ENCODE peak calls at places on chromosomes 6 and 20, in five cellular contexts. One of them, this sample, is unnamed.

GRCh38 chr6:10577112-10577511 is 56.0 kb downstream of the GCNT2 start:
- DNase-seq in trophoblast cell: no peak
- DNase-seq in IMR-90: no peak
- DNase-seq in neuronal stem cell: no peak
- DNase-seq in mesendoderm: peak; percentile 63
- DNase-seq in this sample: no peak

GRCh38 chr20:56995635-56996075 is 270.8 kb downstream of the BMP7 start:
- DNase-seq in trophoblast cell: peak; percentile 68
- DNase-seq in IMR-90: no peak
- DNase-seq in neuronal stem cell: peak; percentile 41
- DNase-seq in mesendoderm: peak; percentile 67
- DNase-seq in this sample: peak; percentile 79

GRCh38 chr6:80226156-80226555 is 119.7 kb downstream of the BCKDHB start:
- DNase-seq in trophoblast cell: no peak
- DNase-seq in IMR-90: no peak
- DNase-seq in neuronal stem cell: no peak
- DNase-seq in mesendoderm: no peak
- DNase-seq in this sample: no peak

GRCh38 chr20:63695419-63696310 is 787 bp upstream of the TNFRSF6B start:
- DNase-seq in trophoblast cell: no peak
- DNase-seq in IMR-90: no peak
- DNase-seq in neuronal stem cell: no peak
- DNase-seq in mesendoderm: no peak
- DNase-seq in this sample: no peak

GRCh38 chr20:60035-60918 is 27.2 kb upstream of the DEFB125 start:
- DNase-seq in trophoblast cell: no peak
- DNase-seq in IMR-90: no peak
- DNase-seq in neuronal stem cell: no peak
- DNase-seq in mesendoderm: no peak
- DNase-seq in this sample: no peak

GRCh38 chr6:168968228-168968627 is 285.4 kb downstream of the THBS2 start:
- DNase-seq in trophoblast cell: peak; percentile 90
- DNase-seq in IMR-90: peak; percentile 53
- DNase-seq in neuronal stem cell: no peak
- DNase-seq in mesendoderm: peak; percentile 81
- DNase-seq in this sample: no peak

GRCh38 chr6:71733970-71734899 is 152.1 kb upstream of the RIMS1 start:
- DNase-seq in trophoblast cell: no peak
- DNase-seq in IMR-90: peak; percentile 4
- DNase-seq in neuronal stem cell: no peak
- DNase-seq in mesendoderm: no peak
- DNase-seq in this sample: no peak

GRCh38 chr6:71345505-71345904 is 56.9 kb downstream of the OGFRL1 start:
- DNase-seq in trophoblast cell: no peak
- DNase-seq in IMR-90: no peak
- DNase-seq in neuronal stem cell: no peak
- DNase-seq in mesendoderm: no peak
- DNase-seq in this sample: no peak

GRCh38 chr6:38283734-38284362 is 355.9 kb downstream of the BTBD9 start:
- DNase-seq in trophoblast cell: no peak
- DNase-seq in IMR-90: peak; percentile 60
- DNase-seq in neuronal stem cell: no peak
- DNase-seq in mesendoderm: no peak
- DNase-seq in this sample: no peak

GRCh38 chr20:24682496-24683090 is 213.2 kb downstream of the SYNDIG1 start:
- DNase-seq in trophoblast cell: no peak
- DNase-seq in IMR-90: no peak
- DNase-seq in neuronal stem cell: no peak
- DNase-seq in mesendoderm: no peak
- DNase-seq in this sample: no peak

GRCh38 chr6:83188501-83188900 is 4.6 kb downstream of the PGM3 start:
- DNase-seq in trophoblast cell: no peak
- DNase-seq in IMR-90: no peak
- DNase-seq in neuronal stem cell: no peak
- DNase-seq in mesendoderm: peak; percentile 61
- DNase-seq in this sample: no peak

GRCh38 chr6:38099211-38099610 is 279.7 kb downstream of the ZFAND3 start:
- DNase-seq in trophoblast cell: no peak
- DNase-seq in IMR-90: no peak
- DNase-seq in neuronal stem cell: no peak
- DNase-seq in mesendoderm: no peak
- DNase-seq in this sample: no peak

GRCh38 chr6:46925563-46926253 is 4.0 kb upstream of the ADGRF5 start:
- DNase-seq in trophoblast cell: peak; percentile 94
- DNase-seq in IMR-90: peak; percentile 35
- DNase-seq in neuronal stem cell: no peak
- DNase-seq in mesendoderm: no peak
- DNase-seq in this sample: no peak

GRCh38 chr20:45905505-45906079 is 6.4 kb downstream of the PLTP start:
- DNase-seq in trophoblast cell: peak; percentile 91
- DNase-seq in IMR-90: peak; percentile 90
- DNase-seq in neuronal stem cell: no peak
- DNase-seq in mesendoderm: peak; percentile 23
- DNase-seq in this sample: no peak

GRCh38 chr20:38790210-38791053 is 15.1 kb upstream of the PPP1R16B start:
- DNase-seq in trophoblast cell: peak; percentile 58
- DNase-seq in IMR-90: peak; percentile 38
- DNase-seq in neuronal stem cell: no peak
- DNase-seq in mesendoderm: peak; percentile 85
- DNase-seq in this sample: peak; percentile 68

GRCh38 chr20:50450493-50450826 is 59.7 kb upstream of the PTPN1 start:
- DNase-seq in trophoblast cell: no peak
- DNase-seq in IMR-90: no peak
- DNase-seq in neuronal stem cell: no peak
- DNase-seq in mesendoderm: no peak
- DNase-seq in this sample: no peak

GRCh38 chr20:539848-540247 is 3.7 kb downstream of the CSNK2A1 start:
- DNase-seq in trophoblast cell: peak; percentile 36
- DNase-seq in IMR-90: peak; percentile 49
- DNase-seq in neuronal stem cell: no peak
- DNase-seq in mesendoderm: peak; percentile 54
- DNase-seq in this sample: no peak

GRCh38 chr20:38651154-38651553 is 49.5 kb downstream of the ARHGAP40 start:
- DNase-seq in trophoblast cell: no peak
- DNase-seq in IMR-90: no peak
- DNase-seq in neuronal stem cell: no peak
- DNase-seq in mesendoderm: no peak
- DNase-seq in this sample: no peak

GRCh38 chr6:10526156-10526555 is 5.0 kb downstream of the GCNT2 start:
- DNase-seq in trophoblast cell: no peak
- DNase-seq in IMR-90: no peak
- DNase-seq in neuronal stem cell: no peak
- DNase-seq in mesendoderm: peak; percentile 63
- DNase-seq in this sample: peak; percentile 12

GRCh38 chr6:52733172-52733571 is 30.1 kb downstream of the GSTA2 start:
- DNase-seq in trophoblast cell: no peak
- DNase-seq in IMR-90: no peak
- DNase-seq in neuronal stem cell: no peak
- DNase-seq in mesendoderm: no peak
- DNase-seq in this sample: no peak

GRCh38 chr6:52728394-52728793 is 34.9 kb downstream of the GSTA2 start:
- DNase-seq in trophoblast cell: no peak
- DNase-seq in IMR-90: no peak
- DNase-seq in neuronal stem cell: no peak
- DNase-seq in mesendoderm: no peak
- DNase-seq in this sample: no peak

GRCh38 chr6:52729594-52729993 is 33.7 kb downstream of the GSTA2 start:
- DNase-seq in trophoblast cell: no peak
- DNase-seq in IMR-90: no peak
- DNase-seq in neuronal stem cell: no peak
- DNase-seq in mesendoderm: no peak
- DNase-seq in this sample: no peak

GRCh38 chr6:52734072-52734471 is 29.2 kb downstream of the GSTA2 start:
- DNase-seq in trophoblast cell: no peak
- DNase-seq in IMR-90: no peak
- DNase-seq in neuronal stem cell: no peak
- DNase-seq in mesendoderm: no peak
- DNase-seq in this sample: no peak

GRCh38 chr6:52731719-52732118 is 31.6 kb downstream of the GSTA2 start:
- DNase-seq in trophoblast cell: no peak
- DNase-seq in IMR-90: no peak
- DNase-seq in neuronal stem cell: no peak
- DNase-seq in mesendoderm: no peak
- DNase-seq in this sample: peak; percentile 50
- H3K4me1 ChIP-seq in trophoblast cell: no peaks in the 10 kb centered on the region
- H3K4me1 ChIP-seq in IMR-90: no peaks in the 10 kb centered on the region
- H3K4me1 ChIP-seq in neuronal stem cell: no peaks in the 10 kb centered on the region
- H3K4me1 ChIP-seq in mesendoderm: no peaks in the 10 kb centered on the region
- H3K4me1 ChIP-seq in this sample: peaks cover 2% of the 10 kb centered on the region

GRCh38 chr20:31835554-31835953 is 9.8 kb downstream of the FOXS1 start:
- DNase-seq in trophoblast cell: no peak
- DNase-seq in IMR-90: no peak
- DNase-seq in neuronal stem cell: no peak
- DNase-seq in mesendoderm: no peak
- DNase-seq in this sample: no peak

GRCh38 chr20:31838646-31839292 is 6.6 kb downstream of the FOXS1 start:
- DNase-seq in trophoblast cell: no peak
- DNase-seq in IMR-90: no peak
- DNase-seq in neuronal stem cell: no peak
- DNase-seq in mesendoderm: no peak
- DNase-seq in this sample: no peak

GRCh38 chr20:31835977-31836852 is 9.2 kb downstream of the FOXS1 start:
- DNase-seq in trophoblast cell: no peak
- DNase-seq in IMR-90: peak; percentile 92
- DNase-seq in neuronal stem cell: no peak
- DNase-seq in mesendoderm: peak; percentile 71
- DNase-seq in this sample: no peak

GRCh38 chr20:31837896-31838397 is 7.5 kb downstream of the FOXS1 start:
- DNase-seq in trophoblast cell: no peak
- DNase-seq in IMR-90: peak; percentile 19
- DNase-seq in neuronal stem cell: no peak
- DNase-seq in mesendoderm: peak; percentile 53
- DNase-seq in this sample: no peak

DNA sequence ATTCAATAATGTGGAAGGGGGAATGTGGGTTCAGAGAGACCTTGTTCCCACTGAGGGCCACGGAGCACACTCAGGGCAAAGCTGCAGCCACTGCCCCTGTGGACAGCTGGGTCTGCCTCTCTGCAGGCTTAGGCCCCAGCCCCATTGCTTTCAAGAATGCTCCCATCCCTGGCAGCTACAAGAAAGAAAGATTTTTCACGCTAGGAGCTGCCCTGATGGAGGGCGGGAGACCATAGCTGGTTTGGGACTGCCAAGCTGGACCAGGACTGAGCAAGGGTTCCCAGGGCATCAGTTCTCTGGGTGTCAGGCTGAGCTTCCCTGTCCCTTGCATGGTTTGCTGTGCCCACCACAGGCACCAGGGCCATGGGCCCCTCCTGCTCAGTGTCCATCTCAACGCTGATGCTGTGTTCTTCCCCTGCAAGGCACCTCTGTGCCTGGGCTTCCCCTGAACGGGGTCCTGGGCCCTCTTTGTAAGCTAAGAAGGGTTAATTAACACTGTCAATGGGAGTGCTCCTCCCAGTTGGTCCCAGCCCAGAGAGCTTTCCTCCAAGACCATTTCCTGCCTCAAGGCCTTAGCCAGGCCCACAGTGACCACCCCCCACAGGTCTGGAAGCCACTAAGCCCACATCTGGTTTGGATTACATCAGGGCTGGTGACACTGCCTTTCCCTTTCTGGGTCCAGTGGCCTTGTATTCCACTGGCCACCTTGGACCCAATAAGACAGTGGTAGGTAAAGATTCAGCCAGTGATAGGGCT is 8.4 kb downstream of the FOXS1 start:
- DNase-seq in trophoblast cell: no peak
- DNase-seq in IMR-90: no peak
- DNase-seq in neuronal stem cell: no peak
- DNase-seq in mesendoderm: peak; percentile 63
- DNase-seq in this sample: no peak
- H4K8ac ChIP-seq in trophoblast cell: no peak overlapping the region
- H4K8ac ChIP-seq in IMR-90: no peak overlapping the region
- H4K8ac ChIP-seq in neuronal stem cell: no peak overlapping the region
- H4K8ac ChIP-seq in mesendoderm: no peak overlapping the region
- H4K8ac ChIP-seq in this sample: no peak overlapping the region

DNA sequence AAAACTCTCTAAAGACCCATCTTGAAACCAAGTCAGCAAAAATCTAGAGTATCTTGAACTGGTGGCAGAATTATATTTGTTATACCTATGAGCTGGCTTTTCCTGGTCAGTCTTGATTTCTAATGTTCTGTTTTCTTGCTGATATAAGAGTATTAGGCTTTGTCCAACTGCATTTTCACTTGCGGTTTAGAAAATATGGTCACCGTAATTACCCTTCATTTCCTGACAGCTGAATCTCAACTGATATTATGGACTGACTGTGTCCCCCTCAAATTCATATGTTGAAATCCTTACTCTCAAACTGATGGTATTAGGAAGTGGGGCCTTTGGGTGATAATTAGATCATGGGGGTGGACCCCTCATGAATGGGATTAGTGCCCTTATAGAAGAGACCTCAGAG is 72.1 kb downstream of the TXLNB start:
- DNase-seq in trophoblast cell: no peak
- DNase-seq in IMR-90: no peak
- DNase-seq in neuronal stem cell: no peak
- DNase-seq in mesendoderm: no peak
- DNase-seq in this sample: no peak
- H3K9ac ChIP-seq in trophoblast cell: no peak overlapping the region
- H3K9ac ChIP-seq in IMR-90: peak overlapping the region; percentile 4
- H3K9ac ChIP-seq in neuronal stem cell: no peak overlapping the region
- H3K9ac ChIP-seq in mesendoderm: no peak overlapping the region
- H3K9ac ChIP-seq in this sample: no peak overlapping the region

GRCh38 chr6:108630050-108630714 is 69.5 kb downstream of the FOXO3 start:
- DNase-seq in trophoblast cell: no peak
- DNase-seq in IMR-90: peak; percentile 35
- DNase-seq in neuronal stem cell: no peak
- DNase-seq in mesendoderm: peak; percentile 31
- DNase-seq in this sample: no peak
- H3K4me1 ChIP-seq in trophoblast cell: peaks cover 7% of the 10 kb centered on the region
- H3K4me1 ChIP-seq in IMR-90: peaks cover 18% of the 10 kb centered on the region
- H3K4me1 ChIP-seq in neuronal stem cell: peaks cover 5% of the 10 kb centered on the region
- H3K4me1 ChIP-seq in mesendoderm: peaks cover 5% of the 10 kb centered on the region
- H3K4me1 ChIP-seq in this sample: peaks cover 10% of the 10 kb centered on the region

DNA sequence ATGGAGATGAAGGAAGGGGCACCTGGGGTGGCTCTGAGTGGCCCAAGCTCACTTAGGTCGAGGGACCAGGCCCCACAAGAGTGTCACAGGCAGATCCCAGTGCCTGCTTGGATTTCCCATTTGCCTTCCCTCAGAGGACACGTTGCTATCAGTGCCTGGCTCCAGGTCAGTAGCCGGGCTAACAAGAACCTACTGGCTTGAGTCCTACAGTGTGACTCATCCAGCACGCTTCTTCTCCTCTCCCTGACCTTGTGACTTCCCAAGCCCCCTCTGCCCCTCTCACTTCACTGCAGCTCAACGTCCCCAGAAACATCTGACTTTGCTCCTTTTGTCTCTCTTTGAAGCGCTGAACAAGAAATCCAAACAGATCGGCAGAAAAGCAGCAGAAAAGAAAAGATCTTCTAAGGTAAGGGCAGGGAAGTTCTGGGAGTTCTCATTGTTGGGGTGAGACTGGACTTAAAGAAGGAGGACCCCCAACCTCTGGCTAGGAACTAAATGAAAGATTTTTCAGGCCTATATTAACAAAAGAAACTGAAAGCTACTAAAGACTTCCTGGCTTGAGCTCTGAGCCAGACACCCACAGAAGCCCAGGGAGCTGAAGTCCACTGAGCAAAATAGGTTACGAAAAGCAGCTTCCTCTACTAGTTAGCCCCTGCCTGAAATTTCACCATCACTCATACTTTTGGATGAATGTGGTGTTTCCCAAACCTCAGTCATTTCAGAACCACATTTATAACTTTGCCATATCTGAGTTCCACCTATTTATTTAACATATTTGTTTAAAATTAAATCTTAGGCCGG is 21.5 kb downstream of the ASIP start:
- DNase-seq in trophoblast cell: no peak
- DNase-seq in IMR-90: peak; percentile 59
- DNase-seq in neuronal stem cell: no peak
- DNase-seq in mesendoderm: peak; percentile 31
- DNase-seq in this sample: no peak
- H4K8ac ChIP-seq in trophoblast cell: no peak overlapping the region
- H4K8ac ChIP-seq in IMR-90: no peak overlapping the region
- H4K8ac ChIP-seq in neuronal stem cell: peak overlapping the region; percentile 48
- H4K8ac ChIP-seq in mesendoderm: no peak overlapping the region
- H4K8ac ChIP-seq in this sample: no peak overlapping the region

This sample was measured in H9.